ENCODE peak calls at places on chromosomes 13 and 19, in seven cellular contexts. M is H9, Q is H1, O is IMR-90, R is mesendoderm, I is neuronal stem cell, C is mesenchymal stem cell. D is an unnamed sample.

GRCh38 chr19:48999481-49000325 is 6.0 kb downstream of the RUVBL2 start:
- DNase-seq in M (peak), Q (peak), O (peak), R (peak), I (peak), C (peak), D (peak)

GRCh38 chr13:20901668-20902437 is 693 bp downstream of the XPO4 start:
- DNase-seq in M (peak), Q (no peak), O (peak), R (peak), I (no peak), C (peak), D (peak)

GRCh38 chr19:2634228-2634951 is 68.1 kb downstream of the GNG7 start:
- DNase-seq in M (no peak), Q (no peak), O (no peak), R (no peak), I (no peak), C (no peak), D (no peak)

GRCh38 chr13:24860775-24861174 is 96.8 kb downstream of the RNF17 start:
- DNase-seq in M (no peak), Q (no peak), O (no peak), R (no peak), I (no peak), C (no peak), D (no peak)

GRCh38 chr19:801030-801860 is 4.0 kb downstream of the PTBP1 start:
- DNase-seq in M (no peak), Q (no peak), O (no peak), R (no peak), I (no peak), C (no peak), D (no peak)

GRCh38 chr19:7869453-7869909 is 4.7 kb downstream of the PRR36 start:
- DNase-seq in M (peak), Q (peak), O (peak), R (peak), I (no peak), C (peak), D (peak)

GRCh38 chr19:1558552-1558951 is 9.6 kb downstream of the MEX3D start:
- DNase-seq in M (no peak), Q (no peak), O (no peak), R (no peak), I (no peak), C (no peak), D (no peak)

GRCh38 chr13:21675095-21676007 is 4.5 kb downstream of the FGF9 start:
- DNase-seq in M (peak), Q (peak), O (no peak), R (peak), I (peak), C (no peak), D (no peak)

GRCh38 chr13:79128158-79128557 is 277.9 kb downstream of the RBM26 start:
- DNase-seq in M (no peak), Q (no peak), O (peak), R (no peak), I (no peak), C (peak), D (no peak)

GRCh38 chr13:64305246-64305645 is 2889.6 kb upstream of the PCDH20 start:
- DNase-seq in M (no peak), Q (no peak), O (peak), R (no peak), I (no peak), C (no peak), D (no peak)

GRCh38 chr13:109785141-109785891 is 1.1 kb downstream of the IRS2 start:
- DNase-seq in M (peak), Q (peak), O (peak), R (peak), I (no peak), C (peak), D (peak)

GRCh38 chr19:35055715-35056179 is 14.2 kb downstream of the HPN start:
- DNase-seq in M (peak), Q (peak), O (no peak), R (peak), I (no peak), C (no peak), D (no peak)

GRCh38 chr19:3683866-3684816 is 16.1 kb downstream of the PIP5K1C start:
- DNase-seq in M (no peak), Q (no peak), O (peak), R (peak), I (no peak), C (peak), D (peak)

GRCh38 chr13:52794589-52794988 is 53.9 kb downstream of the PCDH8 start:
- DNase-seq in M (no peak), Q (no peak), O (no peak), R (no peak), I (no peak), C (no peak), D (no peak)

GRCh38 chr19:5360003-5360820 is 19.6 kb upstream of the PTPRS start:
- DNase-seq in M (no peak), Q (no peak), O (peak), R (no peak), I (no peak), C (no peak), D (no peak)

GRCh38 chr13:105817011-105817410 is 718.5 kb downstream of the EFNB2 start:
- DNase-seq in M (peak), Q (peak), O (no peak), R (peak), I (no peak), C (no peak), D (peak)

GRCh38 chr19:55452381-55453325 is 8.8 kb downstream of the ISOC2 start:
- DNase-seq in M (peak), Q (peak), O (peak), R (peak), I (peak), C (peak), D (peak)

GRCh38 chr19:28656644-28657043 is 556.3 kb downstream of the UQCRFS1 start:
- DNase-seq in M (no peak), Q (no peak), O (no peak), R (no peak), I (no peak), C (no peak), D (no peak)

GRCh38 chr13:77330009-77330471 is 3.1 kb upstream of the MYCBP2 start:
- DNase-seq in M (no peak), Q (no peak), O (no peak), R (no peak), I (no peak), C (no peak), D (no peak)

GRCh38 chr13:77331421-77331820 is 4.5 kb upstream of the MYCBP2 start:
- DNase-seq in M (no peak), Q (no peak), O (no peak), R (no peak), I (no peak), C (no peak), D (no peak)

GRCh38 chr13:77328819-77329132 is 1.9 kb upstream of the MYCBP2 start:
- DNase-seq in M (no peak), Q (no peak), O (no peak), R (no peak), I (no peak), C (no peak), D (no peak)

GRCh38 chr13:77326905-77327604 is at the start of gene MYCBP2:
- DNase-seq in M (peak), Q (peak), O (peak), R (peak), I (peak), C (peak), D (peak)

DNA sequence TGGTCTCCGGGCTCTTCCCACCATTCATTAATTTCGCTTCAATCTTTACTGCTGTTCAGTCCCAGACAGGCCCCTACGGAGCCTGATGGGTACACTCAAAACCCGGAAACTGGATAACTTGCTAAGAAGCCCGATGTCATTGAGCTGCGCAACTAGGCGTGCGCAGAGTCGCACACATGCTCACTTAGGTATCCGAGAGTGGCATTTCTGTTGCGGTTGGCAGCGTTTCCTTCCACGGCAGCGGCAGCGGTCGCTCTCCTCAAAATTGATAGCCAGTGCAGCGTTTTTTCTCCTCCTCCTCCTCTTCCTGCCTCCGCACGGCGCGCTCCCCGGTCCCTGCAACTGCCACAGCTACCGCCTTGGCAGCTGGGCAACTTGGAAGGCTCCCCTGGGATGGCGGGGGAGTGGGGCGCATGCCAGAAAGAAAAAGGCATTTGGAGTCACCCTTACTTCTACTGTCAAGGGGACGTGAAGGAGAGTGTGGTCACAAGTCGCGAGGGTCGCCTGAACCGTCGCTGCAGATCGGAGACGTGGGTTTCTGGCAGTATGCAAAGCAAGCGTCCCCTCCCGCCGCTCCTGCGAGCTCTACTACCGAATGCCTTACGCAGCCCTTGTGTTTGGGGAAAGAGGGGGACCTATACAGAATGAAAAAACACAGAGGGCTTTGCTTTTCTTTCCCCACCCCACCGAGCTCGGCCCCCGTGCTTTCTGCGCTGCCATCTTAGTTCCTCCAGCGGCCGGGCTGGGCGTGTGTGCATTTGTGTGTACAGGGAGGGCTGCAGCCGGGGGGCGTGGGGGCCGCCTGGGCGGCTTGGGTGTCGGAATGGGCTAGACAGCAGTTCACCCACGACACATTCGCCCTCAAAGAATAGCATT is 2.5 kb upstream of the MYCBP2 start:
- DNase-seq in M (peak), Q (peak), O (peak), R (peak), I (peak), C (peak), D (peak)
- H2BK120ac ChIP-seq in M (no peak), Q (no peak), O (peak), R (no peak), I (no peak), C (no peak), D (no peak)

GRCh38 chr13:99331881-99332293 is 24.7 kb upstream of the GPR183 start:
- DNase-seq in M (no peak), Q (peak), O (no peak), R (no peak), I (no peak), C (no peak), D (no peak)
- H3K4ac ChIP-seq in M (no peak), Q (no peak), O (no peak), R (no peak), I (no peak), C (no peak), D (no peak)

DNA sequence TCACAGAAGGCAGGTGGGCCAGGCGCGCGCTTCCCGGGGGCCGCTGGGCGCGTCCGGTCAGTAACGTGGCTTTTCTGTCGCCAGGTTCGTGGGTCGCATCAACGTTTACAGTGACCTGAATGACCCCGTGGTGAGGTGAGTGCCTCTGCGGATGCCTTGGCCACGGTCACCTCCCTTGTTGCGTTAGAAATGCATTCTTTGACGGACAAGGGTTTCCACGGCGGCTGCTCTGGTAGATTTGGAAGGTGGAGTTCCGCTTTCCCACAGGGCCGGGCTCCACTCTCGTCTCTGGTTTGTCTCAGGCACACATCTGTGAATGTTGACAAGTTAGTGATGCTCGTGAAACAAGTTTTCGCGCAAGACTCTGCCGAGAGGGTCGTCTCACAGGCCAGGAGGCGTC is 130.0 kb downstream of the ATP11A start:
- DNase-seq in M (no peak), Q (no peak), O (no peak), R (no peak), I (no peak), C (no peak), D (no peak)
- H3K23ac ChIP-seq in M (no peak), Q (no peak), O (no peak), R (no peak), I (peak), C (no peak), D (no peak)

GRCh38 chr13:37863708-37864107 is 5.9 kb downstream of the TRPC4 start:
- DNase-seq in M (no peak), Q (no peak), O (no peak), R (no peak), I (no peak), C (no peak), D (no peak)
- H2BK120ac ChIP-seq in M (no peak), Q (no peak), O (no peak), R (no peak), I (no peak), C (no peak), D (no peak)